ENCODE peak calls at places on chromosomes 13 and 19, in four cellular contexts. One of them, this sample, is unnamed.

GRCh38 chr13:38686635-38687245 is at the start of gene FREM2:
- DNase-seq in dermis microvascular lymphatic vessel endothelial cell: no peak
- DNase-seq in neural crest cell: peak
- DNase-seq in GM23338: peak
- DNase-seq in this sample: peak

GRCh38 chr13:93244141-93244917 is 17.7 kb downstream of the GPC6 start:
- DNase-seq in dermis microvascular lymphatic vessel endothelial cell: no peak
- DNase-seq in neural crest cell: no peak
- DNase-seq in GM23338: no peak
- DNase-seq in this sample: no peak

GRCh38 chr19:17676295-17676694 is 11.9 kb downstream of the UNC13A start:
- DNase-seq in dermis microvascular lymphatic vessel endothelial cell: no peak
- DNase-seq in neural crest cell: no peak
- DNase-seq in GM23338: no peak
- DNase-seq in this sample: no peak

GRCh38 chr19:5927439-5927821 is 13.4 kb downstream of the CAPS start:
- DNase-seq in dermis microvascular lymphatic vessel endothelial cell: no peak
- DNase-seq in neural crest cell: no peak
- DNase-seq in GM23338: no peak
- DNase-seq in this sample: no peak

GRCh38 chr13:39016789-39017188 is 21.1 kb downstream of the PROSER1 start:
- DNase-seq in dermis microvascular lymphatic vessel endothelial cell: peak
- DNase-seq in neural crest cell: peak
- DNase-seq in GM23338: peak
- DNase-seq in this sample: peak

GRCh38 chr19:54952591-54953344 is 5.4 kb upstream of the NLRP7 start:
- DNase-seq in dermis microvascular lymphatic vessel endothelial cell: no peak
- DNase-seq in neural crest cell: no peak
- DNase-seq in GM23338: peak
- DNase-seq in this sample: peak

GRCh38 chr13:32852568-32852967 is 163.7 kb upstream of the KL start:
- DNase-seq in dermis microvascular lymphatic vessel endothelial cell: no peak
- DNase-seq in neural crest cell: no peak
- DNase-seq in GM23338: no peak
- DNase-seq in this sample: no peak

GRCh38 chr13:39779337-39780270 is 124.1 kb downstream of the COG6 start:
- DNase-seq in dermis microvascular lymphatic vessel endothelial cell: peak
- DNase-seq in neural crest cell: no peak
- DNase-seq in GM23338: no peak
- DNase-seq in this sample: no peak